ENCODE peak calls at places on chromosomes 16 and 17, in ten cellular contexts. I is progenitor cell of endocrine pancreas, L is ovary, H is body of pancreas, P is ascending aorta, D is mesothelial cell of epicardium, Q is choroid plexus epithelial cell, G is OCI-LY7, T is lower lobe of right lung, R is coronary artery. K is an unnamed sample.

GRCh38 chr17:50432125-50432762 is 6.2 kb downstream of the ACSF2 start:
- DNase-seq in R (no peak), P (no peak), D (no peak), Q (peak), G (no peak), I (no peak), T (no peak), L (no peak), H (no peak), K (no peak)

GRCh38 chr16:56519459-56520250 is at the start of gene BBS2:
- DNase-seq in G (peak), L (peak), P (peak), Q (peak), T (peak), I (peak), D (peak), R (peak), H (peak), K (peak)

GRCh38 chr16:86768999-86769398 is 190.7 kb downstream of the FOXL1 start:
- DNase-seq in T (no peak), R (no peak), L (no peak), H (no peak), Q (no peak), G (no peak), I (no peak), D (no peak), P (no peak), K (no peak)

GRCh38 chr17:28720247-28720996 is 637 bp downstream of the RPL23A start:
- DNase-seq in Q (no peak), H (no peak), D (no peak), P (no peak), T (no peak), G (peak), R (no peak), I (no peak), L (no peak), K (no peak)

GRCh38 chr16:27972500-27972899 is 91.0 kb downstream of the GSG1L start:
- DNase-seq in D (no peak), I (no peak), Q (peak), T (no peak), P (no peak), L (no peak), H (no peak), R (no peak), G (peak), K (peak)

GRCh38 chr17:52930145-52930544 is 771.6 kb upstream of the CA10 start:
- DNase-seq in T (no peak), R (no peak), P (no peak), I (no peak), D (no peak), G (no peak), H (no peak), L (no peak), Q (no peak), K (no peak)

GRCh38 chr17:56851008-56851407 is 17.1 kb downstream of the DGKE start:
- DNase-seq in Q (no peak), R (no peak), D (no peak), L (no peak), I (no peak), T (no peak), P (no peak), G (no peak), H (no peak), K (no peak)

GRCh38 chr17:44408786-44409185 is 19.3 kb upstream of the ITGA2B start:
- DNase-seq in R (no peak), I (no peak), D (no peak), T (no peak), Q (no peak), G (no peak), P (no peak), L (no peak), H (no peak), K (no peak)

GRCh38 chr17:35101036-35101435 is 18.6 kb downstream of the RAD51D start:
- DNase-seq in L (no peak), G (no peak), D (no peak), R (no peak), H (no peak), P (no peak), I (no peak), T (no peak), Q (no peak), K (no peak)

GRCh38 chr16:15880434-15880833 is 8.0 kb downstream of the CEP20 start:
- DNase-seq in H (no peak), I (no peak), Q (no peak), D (no peak), P (no peak), L (no peak), T (no peak), G (no peak), R (no peak), K (no peak)

GRCh38 chr17:66915204-66915611 is 49.3 kb upstream of the CACNG4 start:
- DNase-seq in D (no peak), T (peak), L (no peak), Q (peak), H (peak), R (no peak), I (no peak), P (no peak), G (no peak), K (no peak)

GRCh38 chr17:65228734-65229390 is 91.7 kb downstream of the RGS9 start:
- DNase-seq in H (no peak), P (no peak), L (no peak), R (no peak), G (no peak), T (no peak), Q (peak), I (no peak), D (no peak), K (peak)

GRCh38 chr17:45229681-45230409 is 8.2 kb downstream of the FMNL1 start:
- DNase-seq in R (peak), G (no peak), L (no peak), Q (peak), D (no peak), T (no peak), H (no peak), P (no peak), I (no peak), K (peak)

GRCh38 chr17:32285770-32286517 is 20.3 kb downstream of the RHBDL3 start:
- DNase-seq in H (no peak), Q (no peak), P (no peak), D (no peak), R (no peak), G (no peak), I (no peak), L (no peak), T (no peak), K (no peak)

GRCh38 chr17:36149296-36149820 is 27.1 kb downstream of the TBC1D3B start:
- DNase-seq in Q (peak), I (no peak), R (no peak), D (no peak), P (no peak), H (peak), L (peak), T (no peak), G (no peak), K (no peak)

GRCh38 chr17:49880291-49881053 is 32.6 kb upstream of the TAC4 start:
- DNase-seq in D (peak), H (peak), G (peak), L (peak), Q (peak), P (no peak), R (peak), T (peak), I (peak), K (peak)

GRCh38 chr16:67653131-67654068 is 6.7 kb downstream of the ACD start:
- DNase-seq in T (peak), I (no peak), P (no peak), R (no peak), H (no peak), D (no peak), L (no peak), G (no peak), Q (no peak), K (no peak)

GRCh38 chr16:22397459-22397858 is 23.0 kb upstream of the CDR2 start:
- DNase-seq in L (no peak), H (no peak), Q (peak), T (no peak), R (no peak), I (no peak), G (no peak), D (no peak), P (no peak), K (no peak)

GRCh38 chr17:57444632-57445031 is 188.3 kb downstream of the MSI2 start:
- DNase-seq in T (no peak), L (no peak), H (no peak), P (no peak), I (no peak), G (peak), D (no peak), R (no peak), Q (no peak), K (no peak)

GRCh38 chr17:1002771-1003555 is 6.0 kb downstream of the TIMM22 start:
- DNase-seq in R (no peak), L (no peak), H (no peak), I (no peak), T (no peak), D (no peak), G (no peak), P (no peak), Q (peak), K (no peak)

GRCh38 chr17:12133183-12133582 is 112.5 kb downstream of the MAP2K4 start:
- DNase-seq in I (no peak), L (no peak), D (no peak), Q (no peak), G (no peak), T (no peak), R (no peak), H (no peak), P (no peak), K (no peak)

GRCh38 chr16:22789281-22789945 is 24.5 kb upstream of the HS3ST2 start:
- DNase-seq in D (no peak), G (no peak), H (no peak), R (no peak), T (no peak), Q (no peak), I (no peak), L (no peak), P (no peak), K (no peak)

GRCh38 chr16:75379339-75379738 is 54.0 kb downstream of the CFDP1 start:
- DNase-seq in H (no peak), D (no peak), L (no peak), T (no peak), Q (no peak), I (no peak), R (no peak), G (no peak), P (no peak), K (no peak)

GRCh38 chr17:18182978-18183333 is 672 bp upstream of the ALKBH5 start:
- DNase-seq in L (peak), G (peak), D (peak), H (peak), I (peak), T (peak), Q (no peak), R (peak), P (peak), K (peak)

GRCh38 chr16:73616186-73616585 is 568.3 kb upstream of the ZFHX3 start:
- DNase-seq in D (no peak), Q (no peak), G (peak), H (no peak), T (no peak), L (no peak), P (no peak), I (no peak), R (no peak), K (no peak)

GRCh38 chr17:75819116-75819515 is 25.1 kb downstream of the UNC13D start:
- DNase-seq in G (no peak), R (peak), D (no peak), L (no peak), I (no peak), P (no peak), H (no peak), Q (no peak), T (no peak), K (no peak)

GRCh38 chr17:1058423-1059130 is 61.6 kb downstream of the TIMM22 start:
- DNase-seq in T (peak), I (no peak), D (no peak), L (no peak), P (no peak), Q (peak), H (peak), R (no peak), G (peak), K (no peak)

GRCh38 chr16:70523621-70524405 is at the start of gene SF3B3:
- DNase-seq in H (peak), R (peak), P (no peak), D (peak), Q (peak), G (peak), I (peak), L (peak), T (peak), K (peak)

GRCh38 chr17:29682054-29682453 is 59.3 kb upstream of the CORO6 start:
- DNase-seq in G (peak), H (no peak), I (no peak), R (no peak), Q (peak), L (no peak), D (no peak), T (no peak), P (no peak), K (peak)

GRCh38 chr16:29994613-29995329 is 646 bp downstream of the HIRIP3 start:
- DNase-seq in Q (peak), H (peak), D (no peak), P (no peak), G (no peak), I (no peak), R (no peak), L (peak), T (no peak), K (peak)

GRCh38 chr16:14198012-14198411 is 126.9 kb downstream of the MRTFB start:
- DNase-seq in P (no peak), L (no peak), T (no peak), R (no peak), H (no peak), Q (no peak), G (no peak), I (no peak), D (no peak), K (no peak)

GRCh38 chr17:69344939-69345338 is 18.0 kb upstream of the ABCA5 start:
- DNase-seq in G (no peak), D (no peak), P (no peak), R (no peak), I (no peak), H (no peak), T (no peak), L (no peak), Q (peak), K (no peak)

GRCh38 chr16:71476457-71476856 is 12.7 kb downstream of the ZNF19 start:
- DNase-seq in T (no peak), I (no peak), H (no peak), D (no peak), L (no peak), P (no peak), G (no peak), Q (no peak), R (no peak), K (no peak)

GRCh38 chr17:82242977-82243647 is 14.3 kb downstream of the SLC16A3 start:
- DNase-seq in H (peak), Q (peak), D (no peak), G (no peak), T (peak), R (peak), I (no peak), P (no peak), L (peak), K (no peak)

GRCh38 chr16:46920402-46921068 is 36.4 kb downstream of the GPT2 start:
- DNase-seq in H (peak), Q (no peak), P (no peak), D (no peak), G (no peak), T (peak), R (no peak), I (no peak), L (no peak), K (no peak)

GRCh38 chr17:10789694-10790271 is 14.1 kb downstream of the TMEM238L start:
- DNase-seq in P (no peak), I (no peak), T (no peak), G (no peak), Q (no peak), R (no peak), D (no peak), L (no peak), H (no peak), K (no peak)

GRCh38 chr16:77918792-77919707 is 103.3 kb upstream of the CLEC3A start:
- DNase-seq in H (no peak), D (no peak), P (no peak), I (peak), R (no peak), T (no peak), G (no peak), Q (peak), L (no peak), K (no peak)

GRCh38 chr17:17851101-17851500 is 14.3 kb upstream of the SREBF1 start:
- DNase-seq in H (no peak), P (no peak), T (no peak), R (no peak), Q (no peak), G (no peak), I (no peak), L (no peak), D (no peak), K (no peak)

GRCh38 chr17:74369665-74370490 is 2.6 kb downstream of the GPR142 start:
- DNase-seq in R (no peak), L (no peak), T (no peak), H (no peak), D (no peak), Q (no peak), G (no peak), P (no peak), I (no peak), K (no peak)

DNA sequence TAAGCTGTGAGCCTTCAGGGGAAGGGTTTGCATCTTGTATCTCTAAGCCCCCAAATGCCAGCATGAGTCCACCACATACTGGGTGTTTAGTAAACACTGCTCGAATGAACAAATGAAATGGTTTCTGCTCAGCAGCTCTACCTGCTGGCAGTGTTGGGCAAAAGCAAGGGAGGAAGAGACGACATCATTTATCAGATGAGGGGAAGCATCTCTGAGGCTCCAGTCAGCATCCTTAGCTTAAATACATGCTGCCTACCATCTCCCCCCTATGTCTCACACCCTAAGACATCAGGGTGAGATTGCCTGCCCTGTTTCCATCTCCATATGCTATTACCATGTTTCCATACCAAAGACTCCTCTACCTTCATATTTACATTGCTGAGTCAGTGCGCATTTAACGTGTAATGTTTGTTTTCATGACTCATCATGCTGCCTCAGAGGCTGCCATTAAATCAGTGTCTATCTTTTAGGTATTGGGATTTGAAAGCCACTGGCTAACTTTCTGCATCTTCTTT is 379.8 kb downstream of the UTP18 start:
- DNase-seq in H (no peak), T (no peak), D (no peak), I (no peak), G (peak), R (no peak), L (no peak), P (no peak), Q (peak), K (peak)
- TF ChIP-seq CTCF in H (no peak), T (peak), D (peak), I (peak), G (peak), R (no peak), L (no peak), P (no peak), Q (no peak), K (peak)

DNA sequence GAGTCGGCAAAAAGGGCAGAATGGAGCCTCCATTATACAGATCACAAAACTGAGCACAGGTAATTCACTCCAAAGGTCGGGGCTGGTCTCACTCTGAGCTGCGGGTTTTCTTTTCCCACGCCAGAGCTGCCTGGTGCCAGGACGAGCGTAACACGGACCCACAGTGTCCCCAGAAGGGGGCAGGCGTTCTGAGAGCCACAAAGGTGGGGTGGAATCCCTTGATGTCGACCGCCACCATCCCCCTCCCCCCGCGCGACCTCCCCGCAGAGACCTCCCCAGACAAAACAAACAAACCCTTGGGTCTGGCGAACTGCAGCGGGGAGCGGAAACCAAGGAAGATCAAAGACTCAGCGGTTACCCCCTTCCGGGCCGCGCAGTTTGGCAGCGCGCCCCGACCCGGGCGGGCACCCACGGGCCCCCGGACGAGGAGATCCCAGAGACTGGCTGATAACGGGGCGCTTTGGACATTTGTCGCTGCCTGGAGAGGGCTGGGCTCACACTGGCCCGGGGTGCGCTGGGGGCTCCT is 793 bp upstream of the NKD1 start:
- DNase-seq in G (peak), H (peak), D (no peak), Q (peak), T (peak), P (no peak), L (peak), R (no peak), I (peak), K (peak)
- TF ChIP-seq CTCF in G (peak), H (peak), D (no peak), Q (peak), T (peak), P (peak), L (no peak), R (no peak), I (peak), K (peak)

GRCh38 chr16:88907768-88908167 is 41.3 kb upstream of the PABPN1L start:
- DNase-seq in R (no peak), H (no peak), T (no peak), G (no peak), I (no peak), D (no peak), Q (no peak), L (no peak), P (no peak), K (no peak)
- TF ChIP-seq CTCF in R (no peak), H (no peak), T (no peak), G (no peak), I (no peak), D (no peak), Q (no peak), L (no peak), P (no peak), K (no peak)

GRCh38 chr17:19410875-19411291 is at the start of gene RNF112:
- DNase-seq in P (no peak), Q (peak), D (no peak), G (no peak), T (no peak), R (no peak), H (no peak), I (no peak), L (no peak), K (no peak)
- TF ChIP-seq CTCF in P (no peak), Q (peak), D (no peak), G (no peak), T (no peak), R (no peak), H (no peak), I (no peak), L (no peak), K (no peak)

DNA sequence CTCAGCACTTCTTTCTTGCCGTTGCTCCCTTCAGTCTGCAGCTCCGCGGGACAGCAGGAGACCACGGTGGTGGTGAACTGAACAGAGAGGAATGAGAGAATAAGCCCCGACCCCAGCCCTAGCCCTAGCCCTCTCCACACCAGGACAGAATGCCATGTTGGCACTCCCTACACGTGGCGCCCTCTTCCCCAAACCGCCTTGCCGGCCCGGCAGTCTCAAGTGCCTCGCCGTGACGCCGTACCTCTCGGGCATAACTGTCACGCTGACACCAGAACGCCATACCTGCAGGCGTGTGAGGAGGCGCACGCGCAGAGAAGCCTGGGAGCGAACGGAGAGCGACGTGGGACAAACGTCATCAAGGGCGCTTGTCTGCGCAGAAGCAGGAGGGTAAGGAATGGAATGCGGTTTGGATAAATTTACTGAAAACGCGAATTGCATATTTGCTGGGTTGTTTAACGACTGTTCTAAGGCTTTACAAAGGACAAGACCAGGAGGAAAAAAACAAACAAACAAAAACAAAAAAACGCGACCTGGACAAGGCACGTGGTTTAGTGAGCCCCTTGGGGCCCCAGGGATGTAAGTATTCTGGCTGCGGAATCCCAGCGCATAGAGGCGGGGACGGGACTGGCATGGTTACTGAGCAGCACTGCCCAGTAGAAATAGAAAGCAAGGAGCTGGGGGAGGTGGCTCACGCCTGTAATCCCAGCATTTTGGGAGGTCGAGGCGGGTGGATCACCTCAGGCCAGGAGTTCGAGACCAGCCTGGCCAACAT is at the start of gene AARSD1:
- DNase-seq in I (peak), G (peak), T (peak), L (peak), H (peak), Q (peak), D (peak), R (peak), P (peak), K (peak)
- TF ChIP-seq CTCF in I (no peak), G (no peak), T (no peak), L (no peak), H (peak), Q (no peak), D (no peak), R (no peak), P (no peak), K (no peak)